ENCODE peak calls at places on chromosomes 13 and 19, in four cellular contexts. One of them, this sample, is unnamed. For H3K9me3, the result is how much of the 10 kb centered on the place peaks cover.

GRCh38 chr19:1261863-1262686 is 7.1 kb upstream of the CIRBP start:
- DNase-seq in fibroblast of lung: peak
- DNase-seq in tibial nerve: peak
- DNase-seq in suprapubic skin: peak
- DNase-seq in this sample: no peak

GRCh38 chr19:41230067-41230857 is 11.2 kb downstream of the AXL start:
- DNase-seq in fibroblast of lung: no peak
- DNase-seq in suprapubic skin: no peak
- DNase-seq in tibial nerve: no peak
- DNase-seq in this sample: no peak

GRCh38 chr19:18700501-18701249 is 17.2 kb downstream of the CRTC1 start:
- DNase-seq in tibial nerve: peak
- DNase-seq in suprapubic skin: peak
- DNase-seq in fibroblast of lung: peak
- DNase-seq in this sample: peak

GRCh38 chr13:114259974-114260373 is 21.4 kb upstream of the UPF3A start:
- DNase-seq in fibroblast of lung: no peak
- DNase-seq in tibial nerve: no peak
- DNase-seq in suprapubic skin: no peak
- DNase-seq in this sample: no peak

GRCh38 chr13:49023441-49023840 is 47.7 kb downstream of the FNDC3A start:
- DNase-seq in fibroblast of lung: peak
- DNase-seq in suprapubic skin: no peak
- DNase-seq in tibial nerve: no peak
- DNase-seq in this sample: no peak

GRCh38 chr19:35171730-35172129 is 17.2 kb downstream of the FXYD5 start:
- DNase-seq in suprapubic skin: no peak
- DNase-seq in tibial nerve: no peak
- DNase-seq in fibroblast of lung: no peak
- DNase-seq in this sample: no peak

GRCh38 chr19:21841081-21841783 is 5.2 kb upstream of the ZNF43 start:
- DNase-seq in tibial nerve: no peak
- DNase-seq in fibroblast of lung: no peak
- DNase-seq in suprapubic skin: no peak
- DNase-seq in this sample: no peak

GRCh38 chr13:88627071-88627470 is 955.9 kb downstream of the SLITRK5 start:
- DNase-seq in suprapubic skin: no peak
- DNase-seq in fibroblast of lung: no peak
- DNase-seq in tibial nerve: no peak
- DNase-seq in this sample: no peak

GRCh38 chr13:35675651-35676050 is 199.2 kb upstream of the MAB21L1 start:
- DNase-seq in tibial nerve: no peak
- DNase-seq in suprapubic skin: no peak
- DNase-seq in fibroblast of lung: no peak
- DNase-seq in this sample: no peak

GRCh38 chr13:32378012-32378411 is 49.9 kb downstream of the N4BP2L1 start:
- DNase-seq in tibial nerve: no peak
- DNase-seq in suprapubic skin: no peak
- DNase-seq in fibroblast of lung: no peak
- DNase-seq in this sample: no peak

GRCh38 chr13:111304041-111304544 is 16.3 kb upstream of the TEX29 start:
- DNase-seq in suprapubic skin: no peak
- DNase-seq in tibial nerve: no peak
- DNase-seq in fibroblast of lung: no peak
- DNase-seq in this sample: no peak

GRCh38 chr13:91356919-91357612 is 9.6 kb downstream of the MIR17HG start:
- DNase-seq in fibroblast of lung: no peak
- DNase-seq in tibial nerve: no peak
- DNase-seq in suprapubic skin: no peak
- DNase-seq in this sample: no peak

GRCh38 chr19:7927605-7928333 is 1.8 kb upstream of the CTXN1 start:
- DNase-seq in suprapubic skin: peak
- DNase-seq in tibial nerve: no peak
- DNase-seq in fibroblast of lung: no peak
- DNase-seq in this sample: no peak

GRCh38 chr19:38719761-38720558 is 24.3 kb downstream of the CAPN12 start:
- DNase-seq in fibroblast of lung: peak
- DNase-seq in suprapubic skin: no peak
- DNase-seq in tibial nerve: no peak
- DNase-seq in this sample: no peak

GRCh38 chr19:5624154-5624663 is 1.3 kb downstream of the SAFB start:
- DNase-seq in tibial nerve: peak
- DNase-seq in suprapubic skin: no peak
- DNase-seq in fibroblast of lung: peak
- DNase-seq in this sample: peak

GRCh38 chr13:43865892-43866291 is 13.6 kb downstream of the CCDC122 start:
- DNase-seq in suprapubic skin: no peak
- DNase-seq in tibial nerve: no peak
- DNase-seq in fibroblast of lung: peak
- DNase-seq in this sample: no peak

GRCh38 chr13:52931913-52932312 is 83.5 kb upstream of the PCDH8 start:
- DNase-seq in fibroblast of lung: no peak
- DNase-seq in tibial nerve: no peak
- DNase-seq in suprapubic skin: no peak
- DNase-seq in this sample: no peak

GRCh38 chr19:10789876-10790275 is 46.1 kb downstream of the TMED1 start:
- DNase-seq in fibroblast of lung: no peak
- DNase-seq in tibial nerve: no peak
- DNase-seq in suprapubic skin: no peak
- DNase-seq in this sample: no peak

GRCh38 chr19:55336101-55336500 is 3.6 kb upstream of the KMT5C start:
- DNase-seq in tibial nerve: no peak
- DNase-seq in suprapubic skin: no peak
- DNase-seq in fibroblast of lung: peak
- DNase-seq in this sample: no peak

GRCh38 chr13:43905435-43906031 is 25.8 kb downstream of the LACC1 start:
- DNase-seq in fibroblast of lung: peak
- DNase-seq in tibial nerve: no peak
- DNase-seq in suprapubic skin: no peak
- DNase-seq in this sample: peak

GRCh38 chr13:47598340-47598911 is 402.6 kb downstream of the SUCLA2 start:
- DNase-seq in tibial nerve: no peak
- DNase-seq in suprapubic skin: no peak
- DNase-seq in fibroblast of lung: peak
- DNase-seq in this sample: peak

GRCh38 chr19:2167896-2168618 is 4.3 kb downstream of the DOT1L start:
- DNase-seq in fibroblast of lung: peak
- DNase-seq in tibial nerve: no peak
- DNase-seq in suprapubic skin: no peak
- DNase-seq in this sample: no peak

GRCh38 chr19:30718728-30719127 is 346.5 kb downstream of the ZNF536 start:
- DNase-seq in tibial nerve: no peak
- DNase-seq in fibroblast of lung: no peak
- DNase-seq in suprapubic skin: no peak
- DNase-seq in this sample: no peak

GRCh38 chr19:50912727-50913716 is 1.8 kb upstream of the KLK4 start:
- DNase-seq in fibroblast of lung: no peak
- DNase-seq in suprapubic skin: no peak
- DNase-seq in tibial nerve: no peak
- DNase-seq in this sample: no peak

GRCh38 chr19:35240322-35240721 is 8.5 kb upstream of the LSR start:
- DNase-seq in tibial nerve: no peak
- DNase-seq in fibroblast of lung: no peak
- DNase-seq in suprapubic skin: no peak
- DNase-seq in this sample: no peak

GRCh38 chr19:20664917-20665781 is 3.8 kb upstream of the ZNF626 start:
- DNase-seq in suprapubic skin: no peak
- DNase-seq in fibroblast of lung: peak
- DNase-seq in tibial nerve: no peak
- DNase-seq in this sample: no peak

GRCh38 chr13:39341238-39341637 is 261.8 kb downstream of the LHFPL6 start:
- DNase-seq in tibial nerve: no peak
- DNase-seq in suprapubic skin: no peak
- DNase-seq in fibroblast of lung: no peak
- DNase-seq in this sample: peak

GRCh38 chr19:41701401-41702075 is 6.9 kb upstream of the CEACAM5 start:
- DNase-seq in suprapubic skin: no peak
- DNase-seq in fibroblast of lung: no peak
- DNase-seq in tibial nerve: no peak
- DNase-seq in this sample: no peak

GRCh38 chr13:45851171-45851889 is at the start of gene SIAH3:
- DNase-seq in tibial nerve: no peak
- DNase-seq in suprapubic skin: no peak
- DNase-seq in fibroblast of lung: peak
- DNase-seq in this sample: no peak

GRCh38 chr19:43934055-43934984 is 762 bp downstream of the ZNF45 start:
- DNase-seq in fibroblast of lung: peak
- DNase-seq in tibial nerve: no peak
- DNase-seq in suprapubic skin: no peak
- DNase-seq in this sample: peak

GRCh38 chr19:50551713-50552187 is 16.5 kb downstream of the LRRC4B start:
- DNase-seq in tibial nerve: no peak
- DNase-seq in suprapubic skin: no peak
- DNase-seq in fibroblast of lung: no peak
- DNase-seq in this sample: no peak

GRCh38 chr19:15643387-15643786 is 2.7 kb downstream of the CYP4F3 start:
- DNase-seq in fibroblast of lung: no peak
- DNase-seq in suprapubic skin: no peak
- DNase-seq in tibial nerve: no peak
- DNase-seq in this sample: no peak

DNA sequence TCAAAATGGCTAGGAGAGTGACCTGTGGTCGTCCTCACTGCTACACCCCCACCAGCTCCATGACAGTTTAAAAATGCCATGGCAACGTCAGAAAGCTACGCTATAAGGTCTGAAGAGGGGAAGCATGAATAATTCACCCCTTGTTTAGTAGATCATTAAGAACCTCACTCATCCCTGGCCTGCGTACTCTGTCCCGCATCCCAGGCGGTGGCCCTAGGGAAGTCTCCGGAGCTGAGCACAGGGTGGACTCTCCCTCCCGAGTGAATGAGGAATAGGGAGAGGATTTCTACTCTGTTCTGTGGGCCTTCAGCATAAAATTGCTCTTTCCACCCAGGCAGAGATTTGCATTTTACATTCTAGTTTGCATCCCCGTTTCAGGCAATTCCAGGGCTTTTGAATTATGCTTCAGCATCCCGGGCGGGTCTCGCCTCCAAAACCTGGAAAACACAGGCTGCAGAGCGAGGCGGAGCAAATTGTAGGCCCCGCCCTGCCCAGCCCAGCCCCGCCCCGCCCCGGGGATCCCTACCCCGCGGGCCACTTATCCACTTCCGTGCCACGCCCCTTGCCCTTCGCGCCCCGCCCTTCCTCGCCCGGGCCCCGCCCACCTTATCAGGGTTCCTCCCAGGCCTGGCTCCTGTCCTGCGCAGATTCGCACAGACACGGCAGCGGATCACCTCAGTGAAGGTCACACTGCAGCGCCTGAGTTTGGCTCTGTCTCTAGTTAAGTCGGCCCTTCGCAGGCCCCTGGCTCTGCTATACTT is 7.5 kb upstream of the ZNF525 start:
- DNase-seq in tibial nerve: no peak
- DNase-seq in suprapubic skin: no peak
- DNase-seq in fibroblast of lung: no peak
- DNase-seq in this sample: no peak
- H3K9me3 ChIP-seq in tibial nerve: under half
- H3K9me3 ChIP-seq in suprapubic skin: under half
- H3K9me3 ChIP-seq in fibroblast of lung: under half
- H3K9me3 ChIP-seq in this sample: under half

GRCh38 chr19:58296086-58296485 is 9.1 kb upstream of the ERVK3-1 start:
- DNase-seq in tibial nerve: no peak
- DNase-seq in fibroblast of lung: no peak
- DNase-seq in suprapubic skin: no peak
- DNase-seq in this sample: no peak

GRCh38 chr19:58294743-58295374 is 10.3 kb upstream of the ERVK3-1 start:
- DNase-seq in tibial nerve: no peak
- DNase-seq in fibroblast of lung: no peak
- DNase-seq in suprapubic skin: no peak
- DNase-seq in this sample: no peak

GRCh38 chr19:58291943-58292342 is 13.2 kb downstream of the ZNF8 start:
- DNase-seq in suprapubic skin: no peak
- DNase-seq in tibial nerve: no peak
- DNase-seq in fibroblast of lung: no peak
- DNase-seq in this sample: no peak
- H3K9me3 ChIP-seq in suprapubic skin: under half
- H3K9me3 ChIP-seq in tibial nerve: under half
- H3K9me3 ChIP-seq in fibroblast of lung: under half
- H3K9me3 ChIP-seq in this sample: under half

DNA sequence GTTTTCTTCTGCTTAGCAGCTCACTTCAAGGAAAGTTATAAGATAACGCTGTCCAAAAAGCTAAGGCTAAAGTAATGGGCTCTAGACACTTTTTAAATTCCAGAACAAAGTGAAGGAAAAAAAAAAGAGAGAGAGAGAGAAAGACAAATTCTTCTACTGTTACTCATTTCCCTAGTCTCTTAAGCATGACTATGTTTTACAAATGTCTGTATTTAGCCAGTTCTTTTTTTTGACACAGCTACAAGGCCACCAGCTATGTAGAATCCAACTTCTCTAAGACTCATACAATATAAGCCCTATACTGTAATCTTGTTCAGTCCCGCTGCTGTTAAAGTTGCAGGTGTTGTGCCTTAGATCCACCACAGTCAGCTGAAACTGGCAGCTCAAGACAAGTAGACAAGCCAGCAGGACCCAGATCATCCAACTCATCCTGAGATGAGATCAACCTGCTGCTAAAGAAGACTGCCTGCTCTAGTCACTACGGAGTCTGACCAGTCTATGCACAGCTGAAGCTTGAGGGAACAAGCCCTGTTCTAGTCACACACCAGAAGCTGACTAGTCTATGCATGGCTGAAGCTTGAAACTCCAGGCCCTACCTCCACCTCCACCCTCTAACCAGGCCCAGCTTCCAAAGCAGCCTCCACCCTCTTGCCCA is 10.3 kb upstream of the ZNF83 start:
- DNase-seq in suprapubic skin: no peak
- DNase-seq in tibial nerve: no peak
- DNase-seq in fibroblast of lung: peak
- DNase-seq in this sample: no peak
- H3K9me3 ChIP-seq in suprapubic skin: under half
- H3K9me3 ChIP-seq in tibial nerve: under half
- H3K9me3 ChIP-seq in fibroblast of lung: under half
- H3K9me3 ChIP-seq in this sample: under half

GRCh38 chr19:9348253-9348652 is 14.6 kb upstream of the ZNF177 start:
- DNase-seq in suprapubic skin: no peak
- DNase-seq in tibial nerve: no peak
- DNase-seq in fibroblast of lung: no peak
- DNase-seq in this sample: no peak

GRCh38 chr19:9342610-9343304 is 18.8 kb downstream of the ZNF559 start:
- DNase-seq in fibroblast of lung: no peak
- DNase-seq in suprapubic skin: no peak
- DNase-seq in tibial nerve: no peak
- DNase-seq in this sample: no peak

GRCh38 chr19:9348671-9349070 is 14.1 kb upstream of the ZNF177 start:
- DNase-seq in tibial nerve: no peak
- DNase-seq in suprapubic skin: no peak
- DNase-seq in fibroblast of lung: no peak
- DNase-seq in this sample: no peak

DNA sequence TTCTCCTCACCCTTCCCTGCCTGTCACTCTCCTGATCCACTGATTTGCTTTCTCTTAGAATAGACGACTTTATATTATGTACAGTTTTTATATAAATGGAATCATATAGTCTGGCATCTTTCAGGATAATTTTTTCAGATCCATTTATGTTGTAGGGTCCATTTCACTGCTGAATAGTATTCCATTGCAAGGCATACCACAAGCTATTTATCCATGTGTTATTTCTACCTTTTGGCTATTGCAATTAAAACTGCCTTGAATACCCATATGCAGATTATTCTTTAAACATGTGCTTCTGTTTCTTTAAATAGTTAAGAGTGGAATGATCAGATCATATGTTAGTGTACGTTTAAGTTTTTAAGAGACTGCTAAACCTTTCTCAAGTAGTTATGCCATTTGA is 17.8 kb upstream of the ZNF177 start:
- DNase-seq in fibroblast of lung: no peak
- DNase-seq in tibial nerve: no peak
- DNase-seq in suprapubic skin: no peak
- DNase-seq in this sample: no peak
- H3K9me3 ChIP-seq in fibroblast of lung: under half
- H3K9me3 ChIP-seq in tibial nerve: under half
- H3K9me3 ChIP-seq in suprapubic skin: half or more
- H3K9me3 ChIP-seq in this sample: under half